ENCODE peak calls at places on chromosomes 3 and 15, in seven cellular contexts. U is lower lobe of right lung, X is AG04450, K is sigmoid colon, B is retinal pigment epithelial cell, D is esophagus squamous epithelium, A is thyroid gland. O is an unnamed sample.

GRCh38 chr3:197533396-197534347 is 22.1 kb downstream of the BDH1 start:
- DNase-seq in K (no peak), D (no peak), B (no peak), U (no peak), A (no peak), X (no peak), O (no peak)

GRCh38 chr3:143654906-143655305 is 193.4 kb downstream of the SLC9A9 start:
- DNase-seq in X (no peak), B (peak; percentile 19), K (no peak), U (no peak), D (no peak), A (no peak), O (no peak)

GRCh38 chr3:85360742-85361387 is 402.1 kb downstream of the CADM2 start:
- DNase-seq in X (no peak), K (no peak), A (peak; percentile 53), U (no peak), B (peak; percentile 6), D (no peak), O (peak; percentile 80)

GRCh38 chr3:102114264-102114979 is 265.1 kb downstream of the NFKBIZ start:
- DNase-seq in X (no peak), K (no peak), D (no peak), A (no peak), B (no peak), U (no peak), O (no peak)

GRCh38 chr3:14145670-14146380 is 21.0 kb downstream of the TMEM43 start:
- DNase-seq in U (no peak), B (no peak), X (no peak), D (no peak), A (no peak), K (no peak), O (no peak)

GRCh38 chr3:43531835-43532234 is 90.0 kb downstream of the ANO10 start:
- DNase-seq in K (no peak), B (no peak), U (no peak), X (no peak), D (no peak), A (no peak), O (no peak)

GRCh38 chr15:66703540-66703941 is 1.5 kb downstream of the SMAD6 start:
- DNase-seq in D (no peak), U (peak; percentile 74), K (no peak), A (peak; percentile 53), B (no peak), X (no peak), O (peak; percentile 66)

GRCh38 chr3:32872487-32873382 is 54.9 kb downstream of the TRIM71 start:
- DNase-seq in U (peak; percentile 81), X (no peak), K (peak; percentile 86), D (no peak), A (peak; percentile 95), B (peak; percentile 69), O (no peak)

GRCh38 chr3:4828279-4829030 is 150.8 kb upstream of the BHLHE40 start:
- DNase-seq in U (peak; percentile 59), A (no peak), K (no peak), D (no peak), B (no peak), X (no peak), O (peak; percentile 37)

GRCh38 chr3:108835101-108835500 is 12.5 kb downstream of the TRAT1 start:
- DNase-seq in U (no peak), A (no peak), K (no peak), X (no peak), B (peak; percentile 49), D (no peak), O (no peak)

GRCh38 chr3:37886395-37886794 is 24.7 kb downstream of the CTDSPL start:
- DNase-seq in X (no peak), K (no peak), U (no peak), A (no peak), B (no peak), D (no peak), O (no peak)

GRCh38 chr3:41808152-41808551 is 153.8 kb downstream of the ULK4 start:
- DNase-seq in D (no peak), U (no peak), X (peak; percentile 15), B (peak; percentile 22), K (no peak), A (no peak), O (no peak)

GRCh38 chr15:91853501-91853967 is at the start of gene SLCO3A1:
- DNase-seq in A (peak; percentile 85), D (no peak), K (peak; percentile 87), B (no peak), U (peak; percentile 90), X (no peak), O (peak; percentile 84)

GRCh38 chr15:63473007-63473748 is 31.2 kb upstream of the USP3 start:
- DNase-seq in U (no peak), K (no peak), D (no peak), X (no peak), B (no peak), A (no peak), O (no peak)

GRCh38 chr15:62886431-62887071 is 156.0 kb upstream of the TPM1 start:
- DNase-seq in D (no peak), B (no peak), X (no peak), K (no peak), U (no peak), A (no peak), O (no peak)

GRCh38 chr15:26891448-26891881 is 24.6 kb downstream of the GABRA5 start:
- DNase-seq in K (no peak), B (peak; percentile 39), A (peak; percentile 76), X (no peak), U (no peak), D (no peak), O (no peak)

GRCh38 chr3:37559461-37559860 is 302.2 kb upstream of the CTDSPL start:
- DNase-seq in K (no peak), B (no peak), X (no peak), U (no peak), D (no peak), A (no peak), O (no peak)

GRCh38 chr15:41817327-41817726 is 10.6 kb upstream of the JMJD7 start:
- DNase-seq in K (no peak), B (no peak), X (no peak), D (no peak), U (no peak), A (no peak), O (no peak)

GRCh38 chr15:53791616-53792015 is 32.2 kb upstream of the WDR72 start:
- DNase-seq in D (no peak), A (no peak), U (no peak), X (no peak), B (no peak), K (no peak), O (no peak)

GRCh38 chr3:59559721-59560514 is 510.1 kb upstream of the CFAP20DC start:
- DNase-seq in A (no peak), K (no peak), X (peak; percentile 73), D (no peak), U (no peak), B (peak; percentile 96), O (no peak)

GRCh38 chr3:69044608-69045007 is 7.5 kb downstream of the TMF1 start:
- DNase-seq in K (no peak), X (no peak), U (no peak), B (no peak), A (no peak), D (no peak), O (no peak)

GRCh38 chr3:69948246-69948862 is 51.2 kb upstream of the SAMMSON start:
- DNase-seq in D (no peak), U (no peak), X (peak; percentile 38), A (no peak), K (no peak), B (no peak), O (no peak)

GRCh38 chr3:51386159-51386851 is 1.2 kb downstream of the MANF start:
- DNase-seq in B (no peak), A (no peak), X (no peak), U (no peak), K (no peak), D (no peak), O (no peak)

GRCh38 chr15:89378699-89379422 is 44.2 kb upstream of the POLG start:
- DNase-seq in B (no peak), A (no peak), K (no peak), D (no peak), X (no peak), U (no peak), O (no peak)

GRCh38 chr15:46854559-46854958 is 862.7 kb upstream of the SEMA6D start:
- DNase-seq in A (no peak), B (no peak), U (no peak), D (no peak), X (no peak), K (no peak), O (no peak)

DNA sequence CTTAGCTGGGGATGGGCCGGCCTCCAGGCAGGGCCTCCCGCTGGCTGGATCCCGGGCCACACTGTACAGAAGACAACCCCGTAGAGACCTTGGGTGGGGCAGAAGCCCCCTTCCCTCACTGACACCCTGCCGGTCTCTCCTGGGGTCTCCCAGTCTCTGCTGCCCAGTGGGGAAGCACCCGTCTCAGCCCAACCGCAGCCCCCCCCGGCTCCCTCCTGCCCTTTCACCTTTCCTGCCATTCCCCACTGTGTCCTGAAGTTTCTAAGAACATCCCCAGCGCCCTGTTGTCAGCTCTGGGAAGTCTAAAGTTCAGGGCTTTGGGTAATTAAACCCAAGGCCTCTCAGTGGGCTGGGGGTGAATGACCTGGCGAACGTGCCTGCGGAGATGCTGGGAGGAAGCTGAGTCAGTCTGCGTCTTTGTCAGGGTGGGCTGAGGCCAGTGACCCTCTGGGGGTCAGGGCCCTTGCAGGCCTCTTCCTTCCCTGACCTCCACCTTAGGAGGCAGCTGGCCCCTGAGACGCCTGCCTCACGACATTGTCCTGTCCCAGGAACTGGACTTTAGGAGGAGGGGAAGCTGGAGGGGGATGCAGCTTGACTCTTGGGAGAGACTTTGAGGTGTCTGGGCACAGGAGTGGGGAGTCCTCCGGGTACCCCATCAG is 1.4 kb upstream of the SLC51A start:
- DNase-seq in D (no peak), A (no peak), U (no peak), X (no peak), B (no peak), K (no peak), O (no peak)
- H3K4me3 ChIP-seq in D (no peak overlapping the region), A (no peak overlapping the region), U (no peak overlapping the region), X (no peak overlapping the region), B (no peak overlapping the region), K (no peak overlapping the region), O (no peak overlapping the region)

GRCh38 chr3:122512284-122512683 is 2.5 kb downstream of the KPNA1 start:
- DNase-seq in K (no peak), B (no peak), D (no peak), A (no peak), X (no peak), U (no peak), O (no peak)
- TF ChIP-seq CTCF in K (no peak), B (no peak), D (no peak), A (no peak), X (no peak), U (no peak), O (no peak)

DNA sequence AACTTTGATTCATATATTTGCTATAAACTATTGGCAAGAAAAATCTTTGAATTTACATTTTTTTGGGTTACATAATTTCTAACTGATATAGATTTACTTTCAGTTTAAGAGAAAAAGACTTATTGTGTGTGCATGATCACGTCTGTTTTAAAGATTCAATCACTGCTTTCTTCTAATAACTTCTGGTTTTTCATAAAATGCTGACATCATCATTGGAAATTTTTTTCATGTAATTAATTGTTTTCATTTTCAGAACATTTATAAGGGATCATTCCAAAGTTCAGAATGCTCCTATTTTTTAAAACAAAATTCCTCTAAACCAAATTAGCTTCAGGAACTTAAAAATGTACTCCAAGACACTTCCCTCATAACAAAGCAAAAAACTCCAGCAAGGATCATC is 500.7 kb upstream of the GBE1 start:
- DNase-seq in D (no peak), B (no peak), A (no peak), U (no peak), K (no peak), X (no peak), O (no peak)
- H3K4me3 ChIP-seq in D (no peak overlapping the region), B (no peak overlapping the region), A (no peak overlapping the region), U (no peak overlapping the region), K (no peak overlapping the region), X (no peak overlapping the region), O (no peak overlapping the region)

GRCh38 chr3:193396451-193397244 is 18.1 kb upstream of the ATP13A5 start:
- DNase-seq in X (no peak), K (no peak), D (no peak), B (no peak), A (peak; percentile 64), U (no peak), O (no peak)
- TF ChIP-seq CTCF in X (no peak), K (no peak), D (no peak), B (no peak), A (no peak), U (no peak), O (no peak)